ENCODE peak calls at places on chromosomes 3 and 15, in five cellular contexts. S is NCI-H510A, E is GM13976, T is bronchial epithelial cell, Q is A172. A is an unnamed sample.

GRCh38 chr3:39577541-39577940 is 110.1 kb downstream of the MOBP start:
- DNase-seq in S (no peak), E (no peak), T (no peak), Q (no peak), A (no peak)

GRCh38 chr3:124467980-124468902 is 262.0 kb upstream of the UMPS start:
- DNase-seq in S (no peak), E (peak), T (peak), Q (peak), A (no peak)

GRCh38 chr3:197709135-197709534 is 27.6 kb downstream of the RUBCN start:
- DNase-seq in S (no peak), E (no peak), T (no peak), Q (no peak), A (no peak)

GRCh38 chr3:165643433-165643824 is 193.8 kb downstream of the BCHE start:
- DNase-seq in S (no peak), E (no peak), T (peak), Q (peak), A (no peak)

GRCh38 chr15:69253156-69253555 is 45.6 kb upstream of the PAQR5 start:
- DNase-seq in S (no peak), E (no peak), T (peak), Q (peak), A (no peak)

GRCh38 chr15:72406936-72407335 is 8.8 kb downstream of the TMEM202 start:
- DNase-seq in S (no peak), E (no peak), T (no peak), Q (no peak), A (no peak)

GRCh38 chr3:51620543-51620942 is 50.5 kb upstream of the TEX264 start:
- DNase-seq in S (no peak), E (no peak), T (peak), Q (no peak), A (no peak)

GRCh38 chr3:86537171-86537570 is 453.8 kb downstream of the VGLL3 start:
- DNase-seq in S (no peak), E (no peak), T (no peak), Q (no peak), A (no peak)

GRCh38 chr15:63800245-63800644 is 33.5 kb downstream of the HERC1 start:
- DNase-seq in S (no peak), E (no peak), T (no peak), Q (no peak), A (no peak)

GRCh38 chr3:186212611-186213010 is 103.7 kb upstream of the ETV5 start:
- DNase-seq in S (no peak), E (no peak), T (no peak), Q (no peak), A (no peak)

GRCh38 chr15:99467338-99467720 is 98.5 kb upstream of the MEF2A start:
- DNase-seq in S (no peak), E (no peak), T (no peak), Q (no peak), A (no peak)

GRCh38 chr15:40155270-40155910 is 5.5 kb upstream of the BUB1B start:
- DNase-seq in S (peak), E (peak), T (peak), Q (no peak), A (no peak)

GRCh38 chr15:74621936-74622335 is 6.3 kb downstream of the CLK3 start:
- DNase-seq in S (no peak), E (no peak), T (no peak), Q (no peak), A (no peak)

GRCh38 chr3:23806322-23807160 is 786 bp downstream of the UBE2E1 start:
- DNase-seq in S (no peak), E (peak), T (no peak), Q (peak), A (no peak)